ENCODE peak calls at places on chromosomes 6 and 20, in seven cellular contexts. One of them, this sample, is unnamed.

GRCh38 chr20:50575869-50576720 is 65.9 kb downstream of the PTPN1 start:
- DNase-seq in GM03348: peak
- DNase-seq in progenitor cell of endocrine pancreas: peak
- DNase-seq in NCI-H1092 treated with DMSO at 0.1 percent for 48 hours: peak
- DNase-seq in osteoblast: peak
- DNase-seq in ovary: peak
- DNase-seq in sciatic nerve: peak
- DNase-seq in this sample: peak

GRCh38 chr20:38453941-38454340 is 18.7 kb upstream of the RALGAPB start:
- DNase-seq in ovary: no peak
- DNase-seq in NCI-H1092 treated with DMSO at 0.1 percent for 48 hours: no peak
- DNase-seq in GM03348: no peak
- DNase-seq in progenitor cell of endocrine pancreas: no peak
- DNase-seq in osteoblast: no peak
- DNase-seq in sciatic nerve: no peak
- DNase-seq in this sample: no peak

GRCh38 chr6:71465096-71465495 is 176.5 kb downstream of the OGFRL1 start:
- DNase-seq in osteoblast: no peak
- DNase-seq in progenitor cell of endocrine pancreas: no peak
- DNase-seq in NCI-H1092 treated with DMSO at 0.1 percent for 48 hours: no peak
- DNase-seq in ovary: no peak
- DNase-seq in GM03348: no peak
- DNase-seq in sciatic nerve: no peak
- DNase-seq in this sample: no peak

GRCh38 chr6:152124432-152125074 is 317.1 kb downstream of the ESR1 start:
- DNase-seq in sciatic nerve: no peak
- DNase-seq in osteoblast: peak
- DNase-seq in NCI-H1092 treated with DMSO at 0.1 percent for 48 hours: peak
- DNase-seq in progenitor cell of endocrine pancreas: no peak
- DNase-seq in ovary: no peak
- DNase-seq in GM03348: peak
- DNase-seq in this sample: no peak

GRCh38 chr6:36246511-36247268 is 23.2 kb upstream of the PNPLA1 start:
- DNase-seq in sciatic nerve: no peak
- DNase-seq in progenitor cell of endocrine pancreas: no peak
- DNase-seq in ovary: no peak
- DNase-seq in GM03348: no peak
- DNase-seq in osteoblast: no peak
- DNase-seq in NCI-H1092 treated with DMSO at 0.1 percent for 48 hours: no peak
- DNase-seq in this sample: no peak

GRCh38 chr6:166672146-166672545 is 45.1 kb upstream of the RPS6KA2 start:
- DNase-seq in sciatic nerve: no peak
- DNase-seq in GM03348: no peak
- DNase-seq in ovary: no peak
- DNase-seq in osteoblast: no peak
- DNase-seq in progenitor cell of endocrine pancreas: no peak
- DNase-seq in NCI-H1092 treated with DMSO at 0.1 percent for 48 hours: no peak
- DNase-seq in this sample: no peak

GRCh38 chr20:45456632-45457031 is 12.9 kb upstream of the WFDC2 start:
- DNase-seq in GM03348: no peak
- DNase-seq in osteoblast: no peak
- DNase-seq in ovary: no peak
- DNase-seq in NCI-H1092 treated with DMSO at 0.1 percent for 48 hours: peak
- DNase-seq in progenitor cell of endocrine pancreas: no peak
- DNase-seq in sciatic nerve: no peak
- DNase-seq in this sample: no peak

GRCh38 chr6:124967444-124967843 is 5.2 kb downstream of the RNF217 start:
- DNase-seq in ovary: no peak
- DNase-seq in sciatic nerve: no peak
- DNase-seq in GM03348: no peak
- DNase-seq in progenitor cell of endocrine pancreas: no peak
- DNase-seq in osteoblast: peak
- DNase-seq in NCI-H1092 treated with DMSO at 0.1 percent for 48 hours: no peak
- DNase-seq in this sample: no peak

GRCh38 chr20:19915111-19915798 is 101.9 kb upstream of the NAA20 start:
- DNase-seq in GM03348: no peak
- DNase-seq in ovary: no peak
- DNase-seq in NCI-H1092 treated with DMSO at 0.1 percent for 48 hours: no peak
- DNase-seq in progenitor cell of endocrine pancreas: no peak
- DNase-seq in sciatic nerve: no peak
- DNase-seq in osteoblast: no peak
- DNase-seq in this sample: no peak

GRCh38 chr6:118764766-118765165 is 113.4 kb upstream of the CEP85L start:
- DNase-seq in NCI-H1092 treated with DMSO at 0.1 percent for 48 hours: no peak
- DNase-seq in sciatic nerve: no peak
- DNase-seq in ovary: no peak
- DNase-seq in progenitor cell of endocrine pancreas: no peak
- DNase-seq in osteoblast: no peak
- DNase-seq in GM03348: no peak
- DNase-seq in this sample: no peak

GRCh38 chr6:81818778-81819491 is 66.5 kb upstream of the TENT5A start:
- DNase-seq in progenitor cell of endocrine pancreas: no peak
- DNase-seq in osteoblast: no peak
- DNase-seq in ovary: no peak
- DNase-seq in NCI-H1092 treated with DMSO at 0.1 percent for 48 hours: no peak
- DNase-seq in GM03348: no peak
- DNase-seq in sciatic nerve: no peak
- DNase-seq in this sample: no peak

GRCh38 chr20:4113996-4114603 is 98.7 kb upstream of the RNF24 start:
- DNase-seq in progenitor cell of endocrine pancreas: no peak
- DNase-seq in GM03348: no peak
- DNase-seq in sciatic nerve: no peak
- DNase-seq in ovary: no peak
- DNase-seq in NCI-H1092 treated with DMSO at 0.1 percent for 48 hours: no peak
- DNase-seq in osteoblast: no peak
- DNase-seq in this sample: no peak

GRCh38 chr6:156146891-156147290 is 630.3 kb upstream of the ARID1B start:
- DNase-seq in osteoblast: no peak
- DNase-seq in NCI-H1092 treated with DMSO at 0.1 percent for 48 hours: no peak
- DNase-seq in progenitor cell of endocrine pancreas: no peak
- DNase-seq in GM03348: no peak
- DNase-seq in sciatic nerve: no peak
- DNase-seq in ovary: no peak
- DNase-seq in this sample: no peak

GRCh38 chr6:159097256-159097655 is 52.5 kb upstream of the TAGAP start:
- DNase-seq in progenitor cell of endocrine pancreas: no peak
- DNase-seq in NCI-H1092 treated with DMSO at 0.1 percent for 48 hours: no peak
- DNase-seq in sciatic nerve: no peak
- DNase-seq in ovary: no peak
- DNase-seq in osteoblast: no peak
- DNase-seq in GM03348: no peak
- DNase-seq in this sample: no peak

GRCh38 chr6:89985744-89986493 is 91.7 kb downstream of the GJA10 start:
- DNase-seq in progenitor cell of endocrine pancreas: no peak
- DNase-seq in sciatic nerve: no peak
- DNase-seq in osteoblast: peak
- DNase-seq in ovary: no peak
- DNase-seq in NCI-H1092 treated with DMSO at 0.1 percent for 48 hours: no peak
- DNase-seq in GM03348: peak
- DNase-seq in this sample: peak

GRCh38 chr20:31990958-31991705 is 19.1 kb upstream of the CCM2L start:
- DNase-seq in osteoblast: peak
- DNase-seq in progenitor cell of endocrine pancreas: no peak
- DNase-seq in sciatic nerve: no peak
- DNase-seq in GM03348: no peak
- DNase-seq in ovary: no peak
- DNase-seq in NCI-H1092 treated with DMSO at 0.1 percent for 48 hours: peak
- DNase-seq in this sample: no peak

GRCh38 chr20:24984963-24985640 is 7.4 kb downstream of the APMAP start:
- DNase-seq in osteoblast: no peak
- DNase-seq in GM03348: no peak
- DNase-seq in NCI-H1092 treated with DMSO at 0.1 percent for 48 hours: no peak
- DNase-seq in progenitor cell of endocrine pancreas: no peak
- DNase-seq in ovary: no peak
- DNase-seq in sciatic nerve: no peak
- DNase-seq in this sample: no peak

GRCh38 chr6:143135326-143135725 is 74.6 kb downstream of the AIG1 start:
- DNase-seq in osteoblast: no peak
- DNase-seq in progenitor cell of endocrine pancreas: no peak
- DNase-seq in ovary: no peak
- DNase-seq in sciatic nerve: no peak
- DNase-seq in GM03348: no peak
- DNase-seq in NCI-H1092 treated with DMSO at 0.1 percent for 48 hours: no peak
- DNase-seq in this sample: no peak

GRCh38 chr6:81894788-81895221 is 142.3 kb upstream of the TENT5A start:
- DNase-seq in GM03348: peak
- DNase-seq in ovary: no peak
- DNase-seq in NCI-H1092 treated with DMSO at 0.1 percent for 48 hours: no peak
- DNase-seq in osteoblast: no peak
- DNase-seq in progenitor cell of endocrine pancreas: no peak
- DNase-seq in sciatic nerve: peak
- DNase-seq in this sample: peak

GRCh38 chr6:113635222-113635970 is 221.7 kb upstream of the MARCKS start:
- DNase-seq in ovary: no peak
- DNase-seq in progenitor cell of endocrine pancreas: no peak
- DNase-seq in NCI-H1092 treated with DMSO at 0.1 percent for 48 hours: no peak
- DNase-seq in osteoblast: no peak
- DNase-seq in sciatic nerve: no peak
- DNase-seq in GM03348: no peak
- DNase-seq in this sample: no peak

GRCh38 chr6:29295623-29296022 is 5.9 kb upstream of the OR14J1 start:
- DNase-seq in GM03348: no peak
- DNase-seq in NCI-H1092 treated with DMSO at 0.1 percent for 48 hours: no peak
- DNase-seq in progenitor cell of endocrine pancreas: no peak
- DNase-seq in sciatic nerve: no peak
- DNase-seq in osteoblast: peak
- DNase-seq in ovary: no peak
- DNase-seq in this sample: no peak

GRCh38 chr6:3294921-3295871 is 36.4 kb downstream of the PSMG4 start:
- DNase-seq in osteoblast: peak
- DNase-seq in GM03348: no peak
- DNase-seq in ovary: peak
- DNase-seq in NCI-H1092 treated with DMSO at 0.1 percent for 48 hours: peak
- DNase-seq in sciatic nerve: peak
- DNase-seq in progenitor cell of endocrine pancreas: no peak
- DNase-seq in this sample: peak

GRCh38 chr6:149234051-149234962 is 83.2 kb upstream of the TAB2 start:
- DNase-seq in ovary: no peak
- DNase-seq in osteoblast: peak
- DNase-seq in progenitor cell of endocrine pancreas: no peak
- DNase-seq in NCI-H1092 treated with DMSO at 0.1 percent for 48 hours: no peak
- DNase-seq in GM03348: no peak
- DNase-seq in sciatic nerve: no peak
- DNase-seq in this sample: no peak

GRCh38 chr6:14857501-14857900 is 388.4 kb upstream of the JARID2 start:
- DNase-seq in NCI-H1092 treated with DMSO at 0.1 percent for 48 hours: no peak
- DNase-seq in GM03348: no peak
- DNase-seq in sciatic nerve: peak
- DNase-seq in ovary: no peak
- DNase-seq in osteoblast: no peak
- DNase-seq in progenitor cell of endocrine pancreas: no peak
- DNase-seq in this sample: no peak

GRCh38 chr20:59258103-59258705 is 42.2 kb upstream of the EDN3 start:
- DNase-seq in osteoblast: no peak
- DNase-seq in sciatic nerve: no peak
- DNase-seq in NCI-H1092 treated with DMSO at 0.1 percent for 48 hours: no peak
- DNase-seq in ovary: no peak
- DNase-seq in GM03348: no peak
- DNase-seq in progenitor cell of endocrine pancreas: no peak
- DNase-seq in this sample: no peak

GRCh38 chr6:44489912-44490604 is 102.6 kb downstream of the CDC5L start:
- DNase-seq in sciatic nerve: no peak
- DNase-seq in progenitor cell of endocrine pancreas: no peak
- DNase-seq in osteoblast: peak
- DNase-seq in GM03348: peak
- DNase-seq in NCI-H1092 treated with DMSO at 0.1 percent for 48 hours: no peak
- DNase-seq in ovary: peak
- DNase-seq in this sample: no peak

GRCh38 chr20:56628873-56629463 is at the start of gene TFAP2C:
- DNase-seq in osteoblast: peak
- DNase-seq in sciatic nerve: peak
- DNase-seq in GM03348: peak
- DNase-seq in NCI-H1092 treated with DMSO at 0.1 percent for 48 hours: no peak
- DNase-seq in ovary: peak
- DNase-seq in progenitor cell of endocrine pancreas: peak
- DNase-seq in this sample: no peak

GRCh38 chr6:85866373-85866740 is 223.7 kb upstream of the SYNCRIP start:
- DNase-seq in ovary: no peak
- DNase-seq in progenitor cell of endocrine pancreas: no peak
- DNase-seq in GM03348: peak
- DNase-seq in sciatic nerve: no peak
- DNase-seq in osteoblast: no peak
- DNase-seq in NCI-H1092 treated with DMSO at 0.1 percent for 48 hours: no peak
- DNase-seq in this sample: no peak

This sample was measured in dorsolateral prefrontal cortex.